ENCODE peak calls at places on chromosomes 5 and 9, in eight cellular contexts. W is PC-3; N is CD8-positive, alpha-beta T cell; G is CD4-positive, alpha-beta T cell; U is cardiac muscle cell; S is psoas muscle; T is fibroblast of the aortic adventitia; H is astrocyte of the cerebellum. V is an unnamed sample.

GRCh38 chr5:140966293-140967225 is at the start of gene PCDHAC2:
- DNase-seq in T (no peak), N (no peak), W (peak; percentile 60), U (peak; percentile 80), H (no peak), S (peak; percentile 30), G (no peak), V (no peak)

GRCh38 chr9:110700953-110701352 is 32.4 kb downstream of the MUSK start:
- DNase-seq in H (no peak), W (peak; percentile 43), U (no peak), S (no peak), T (peak; percentile 70), N (no peak), G (no peak), V (no peak)

GRCh38 chr5:78753093-78753531 is 104.5 kb upstream of the LHFPL2 start:
- DNase-seq in W (no peak), U (no peak), H (no peak), S (no peak), N (no peak), G (no peak), T (no peak), V (no peak)

GRCh38 chr9:5486988-5487387 is 23.3 kb upstream of the PDCD1LG2 start:
- DNase-seq in N (no peak), T (no peak), U (no peak), W (no peak), S (no peak), G (no peak), H (no peak), V (no peak)

GRCh38 chr9:137575382-137575724 is 3.4 kb downstream of the DPH7 start:
- DNase-seq in N (no peak), H (no peak), T (no peak), G (no peak), W (no peak), U (no peak), S (no peak), V (no peak)

GRCh38 chr5:42951847-42952411 is 88.2 kb downstream of the ANXA2R start:
- DNase-seq in U (no peak), S (peak; percentile 23), H (peak; percentile 24), W (no peak), T (peak; percentile 59), G (peak; percentile 60), N (peak; percentile 42), V (no peak)

GRCh38 chr9:135192686-135193085 is 105.2 kb downstream of the OLFM1 start:
- DNase-seq in G (no peak), S (no peak), H (no peak), W (no peak), N (no peak), T (no peak), U (no peak), V (no peak)

GRCh38 chr9:116152941-116153764 is 438 bp upstream of the PAPPA start:
- DNase-seq in W (peak; percentile 35), G (no peak), S (no peak), U (no peak), N (no peak), H (no peak), T (peak; percentile 86), V (no peak)

GRCh38 chr5:73234156-73234555 is 61.2 kb downstream of the TMEM174 start:
- DNase-seq in S (no peak), U (no peak), G (no peak), W (no peak), H (no peak), T (no peak), N (no peak), V (no peak)

GRCh38 chr5:74241751-74242140 is 398.8 kb downstream of the ENC1 start:
- DNase-seq in S (no peak), T (peak; percentile 22), N (no peak), G (no peak), W (peak; percentile 94), H (no peak), U (no peak), V (peak; percentile 25)

GRCh38 chr5:663436-664342 is 29.5 kb downstream of the TPPP start:
- DNase-seq in W (no peak), U (no peak), G (no peak), N (no peak), H (no peak), T (no peak), S (no peak), V (no peak)

GRCh38 chr9:16138961-16139441 is 586.2 kb downstream of the CCDC171 start:
- DNase-seq in U (no peak), S (peak; percentile 71), W (peak; percentile 9), T (peak; percentile 85), H (peak; percentile 78), G (no peak), N (no peak), V (no peak)

GRCh38 chr5:73039082-73039481 is 81.3 kb upstream of the TMEM171 start:
- DNase-seq in H (no peak), G (no peak), U (no peak), T (peak; percentile 12), N (no peak), W (peak; percentile 2), S (no peak), V (no peak)

GRCh38 chr5:1151316-1151715 is 39.5 kb upstream of the SLC12A7 start:
- DNase-seq in U (no peak), H (no peak), N (no peak), T (no peak), G (no peak), S (no peak), W (no peak), V (no peak)

DNA sequence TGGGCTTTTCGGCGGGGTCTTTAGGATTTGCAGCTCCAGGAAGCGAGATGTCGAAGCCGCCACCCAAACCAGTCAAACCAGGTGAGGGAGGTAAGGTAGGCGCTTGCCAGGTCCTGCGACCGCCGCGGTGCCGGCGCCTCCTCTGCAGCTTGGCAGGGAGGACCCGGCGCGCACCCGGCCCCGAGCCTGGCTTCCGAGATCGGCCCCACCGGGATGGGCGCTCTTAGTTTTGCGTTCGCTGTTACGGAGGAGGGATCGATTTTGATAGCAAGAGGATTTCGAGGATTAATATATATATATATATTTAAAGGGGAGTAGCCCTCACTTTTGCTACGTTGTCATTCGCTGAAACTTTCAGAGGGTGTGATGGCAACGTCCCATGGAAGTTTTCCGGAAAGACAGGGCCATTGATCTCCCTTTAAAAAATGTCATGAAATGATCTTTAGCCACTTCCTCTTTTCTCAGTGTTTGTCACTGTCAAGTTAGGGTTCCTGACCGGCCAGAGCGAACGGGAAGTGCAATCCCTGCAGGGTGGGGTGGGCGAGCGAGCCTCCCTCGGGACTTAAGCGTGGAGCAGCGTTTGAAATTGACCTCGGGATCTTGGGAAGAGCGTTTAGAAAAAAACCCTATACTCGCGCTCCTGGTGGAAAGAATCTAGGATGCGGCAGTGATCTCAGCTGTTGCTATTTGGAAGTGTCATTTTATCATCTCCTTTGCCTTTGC is 493 bp downstream of the OSTF1 start:
- DNase-seq in T (peak; percentile 67), H (no peak), G (no peak), N (no peak), W (peak; percentile 58), S (peak; percentile 71), U (peak; percentile 68), V (no peak)
- TF ChIP-seq CTCF in T (peak; percentile 59), H (peak; percentile 44), G (no peak), N (no peak), W (no peak), S (peak; percentile 46), U (peak; percentile 41), V (no peak)

GRCh38 chr5:38598296-38598993 is 42.0 kb upstream of the LIFR start:
- DNase-seq in S (no peak), T (no peak), W (no peak), H (no peak), G (no peak), N (no peak), U (no peak), V (no peak)
- TF ChIP-seq CTCF in S (no peak), T (no peak), W (no peak), H (no peak), G (no peak), N (no peak), U (no peak), V (no peak)

GRCh38 chr9:35948451-35948850 is 9.5 kb downstream of the OR2S2 start:
- DNase-seq in N (no peak), T (peak; percentile 37), S (no peak), H (no peak), U (no peak), W (no peak), G (no peak), V (no peak)

GRCh38 chr9:35948901-35949318 is 9.0 kb downstream of the OR2S2 start:
- DNase-seq in G (no peak), U (peak; percentile 19), S (no peak), H (no peak), W (peak; percentile 7), T (no peak), N (no peak), V (no peak)

GRCh38 chr9:35942286-35942685 is 15.7 kb downstream of the OR2S2 start:
- DNase-seq in S (no peak), T (no peak), H (no peak), G (no peak), N (no peak), U (no peak), W (no peak), V (no peak)

GRCh38 chr9:35944173-35944572 is 13.8 kb downstream of the OR2S2 start:
- DNase-seq in W (no peak), H (no peak), U (no peak), N (no peak), G (no peak), T (no peak), S (no peak), V (no peak)

GRCh38 chr9:35945341-35946018 is 12.5 kb downstream of the OR2S2 start:
- DNase-seq in T (peak; percentile 87), H (peak; percentile 49), S (peak; percentile 86), G (peak; percentile 69), N (peak; percentile 27), W (peak; percentile 84), U (peak; percentile 86), V (peak; percentile 15)
- TF ChIP-seq CTCF in T (peak; percentile 86), H (peak; percentile 91), S (peak; percentile 78), G (peak; percentile 93), N (peak; percentile 80), W (peak; percentile 83), U (peak; percentile 95), V (peak; percentile 86)

DNA sequence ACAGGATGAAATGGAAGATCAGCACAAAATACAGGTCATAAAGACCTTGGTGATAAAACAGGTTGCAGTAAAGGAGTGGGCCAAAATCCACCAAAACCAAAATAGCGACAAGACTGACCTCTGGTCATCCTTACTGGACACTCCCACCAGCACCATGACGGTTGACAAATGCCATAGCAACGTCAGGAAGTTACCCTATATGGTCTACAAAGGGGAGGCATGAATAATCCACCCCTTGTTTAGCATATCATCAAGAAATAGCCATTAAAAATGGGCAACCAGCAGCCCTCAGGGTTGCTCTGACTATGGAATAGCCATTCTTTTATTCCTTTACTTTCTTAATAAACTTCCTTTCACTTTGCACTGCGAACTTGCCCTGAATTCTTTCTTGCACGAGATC is 6.0 kb upstream of the NDUFB6 start:
- DNase-seq in N (no peak), T (no peak), H (no peak), U (no peak), W (no peak), S (no peak), G (no peak), V (no peak)
- TF ChIP-seq CTCF in N (no peak), T (no peak), H (no peak), U (no peak), W (no peak), S (no peak), G (no peak), V (no peak)

GRCh38 chr9:8514760-8515159 is 715.2 kb upstream of the DMAC1 start:
- DNase-seq in U (no peak), W (no peak), G (no peak), S (no peak), T (no peak), H (no peak), N (no peak), V (no peak)
- TF ChIP-seq CTCF in U (no peak), W (no peak), G (no peak), S (no peak), T (peak; percentile 12), H (no peak), N (no peak), V (no peak)

V was measured in GM12864.